ENCODE peak calls at places on chromosome 18, in four cellular contexts. S is NB4; N is CD8-positive, alpha-beta T cell; R is fibroblast of lung. L is an unnamed sample.
A peak's percentile ranks its signal among the peaks of the same experiment; 100 is the strongest.

GRCh38 chr18:56709463-56709862 is 58.3 kb downstream of the WDR7 start:
- DNase-seq in S (peak; percentile 72), R (peak; percentile 79), N (peak; percentile 17), L (peak; percentile 28)

GRCh38 chr18:57251747-57252146 is 100.6 kb upstream of the ST8SIA3 start:
- DNase-seq in N (no peak), R (no peak), S (no peak), L (no peak)

GRCh38 chr18:77133920-77134496 is 1.4 kb upstream of the MBP start:
- DNase-seq in N (no peak), R (no peak), S (peak; percentile 88), L (no peak)

GRCh38 chr18:76720683-76721082 is 101.7 kb upstream of the ZNF236 start:
- DNase-seq in S (peak; percentile 54), R (peak; percentile 19), N (no peak), L (no peak)

GRCh38 chr18:76943542-76944339 is 121.4 kb downstream of the ZNF236 start:
- DNase-seq in R (peak; percentile 97), S (peak; percentile 12), N (no peak), L (peak; percentile 22)

GRCh38 chr18:21912339-21913239 is 172.0 kb downstream of the MIB1 start:
- DNase-seq in S (no peak), R (no peak), N (no peak), L (no peak)

GRCh38 chr18:25594351-25594750 is 242.4 kb upstream of the ZNF521 start:
- DNase-seq in N (no peak), S (no peak), R (no peak), L (no peak)

GRCh38 chr18:23828426-23828825 is 139.2 kb downstream of the LAMA3 start:
- DNase-seq in R (peak; percentile 55), S (peak; percentile 83), N (peak; percentile 39), L (no peak)

GRCh38 chr18:13570856-13571495 is 155.4 kb downstream of the FAM210A start:
- DNase-seq in R (peak; percentile 16), N (no peak), S (peak; percentile 12), L (no peak)

GRCh38 chr18:13514558-13514957 is 211.8 kb downstream of the FAM210A start:
- DNase-seq in N (no peak), R (no peak), S (no peak), L (no peak)

GRCh38 chr18:57806891-57807280 is 3.8 kb upstream of the ATP8B1 start:
- DNase-seq in S (no peak), N (no peak), R (peak; percentile 78), L (no peak)

GRCh38 chr18:70490008-70490933 is 201.4 kb downstream of the SOCS6 start:
- DNase-seq in S (peak; percentile 92), R (peak; percentile 69), N (peak; percentile 49), L (no peak)

GRCh38 chr18:35875566-35875965 is 96.9 kb upstream of the RMP24 start:
- DNase-seq in N (no peak), S (no peak), R (no peak), L (no peak)

GRCh38 chr18:32259553-32259952 is 69.7 kb downstream of the MEP1B start:
- DNase-seq in N (no peak), S (no peak), R (no peak), L (no peak)

GRCh38 chr18:32262092-32262491 is 72.3 kb downstream of the MEP1B start:
- DNase-seq in R (no peak), S (no peak), N (no peak), L (no peak)

GRCh38 chr18:32258148-32258547 is 68.3 kb downstream of the MEP1B start:
- DNase-seq in N (no peak), S (no peak), R (no peak), L (no peak)

GRCh38 chr18:32258558-32259204 is 68.8 kb downstream of the MEP1B start:
- DNase-seq in R (no peak), S (no peak), N (no peak), L (no peak)

DNA sequence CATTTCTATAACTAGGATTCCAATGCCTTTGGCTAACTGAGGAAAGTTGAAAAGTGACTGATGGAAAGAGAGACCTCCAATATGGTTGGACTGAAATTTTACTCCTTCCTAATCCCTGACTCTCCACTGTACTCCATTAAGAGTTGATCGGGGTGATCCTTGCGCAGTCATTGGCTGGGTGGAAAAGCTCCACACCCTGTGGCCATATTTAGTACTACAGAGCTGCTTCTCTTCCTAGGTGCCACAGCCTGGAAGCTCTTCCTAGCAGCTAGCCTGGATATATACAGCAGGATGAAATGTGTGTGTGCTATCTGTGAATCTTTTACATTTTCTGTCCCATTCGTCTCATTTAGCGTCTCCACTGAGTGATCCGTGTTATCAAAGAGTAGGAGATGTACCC is 71.2 kb downstream of the MEP1B start:
- DNase-seq in N (no peak), S (no peak), R (no peak), L (no peak)
- TF ChIP-seq CTCF in N (no peak), S (no peak), R (peak; percentile 8), L (no peak)

GRCh38 chr18:63971320-63972071 is 1.6 kb downstream of the SERPINB8 start:
- DNase-seq in S (no peak), R (no peak), N (no peak), L (no peak)

GRCh38 chr18:63977040-63977439 is 7.2 kb downstream of the SERPINB8 start:
- DNase-seq in S (no peak), N (no peak), R (no peak), L (no peak)

GRCh38 chr18:63975632-63976031 is 5.8 kb downstream of the SERPINB8 start:
- DNase-seq in S (peak; percentile 28), N (no peak), R (no peak), L (no peak)

GRCh38 chr18:63970803-63971191 is 916 bp downstream of the SERPINB8 start:
- DNase-seq in N (no peak), R (peak; percentile 42), S (no peak), L (no peak)

DNA sequence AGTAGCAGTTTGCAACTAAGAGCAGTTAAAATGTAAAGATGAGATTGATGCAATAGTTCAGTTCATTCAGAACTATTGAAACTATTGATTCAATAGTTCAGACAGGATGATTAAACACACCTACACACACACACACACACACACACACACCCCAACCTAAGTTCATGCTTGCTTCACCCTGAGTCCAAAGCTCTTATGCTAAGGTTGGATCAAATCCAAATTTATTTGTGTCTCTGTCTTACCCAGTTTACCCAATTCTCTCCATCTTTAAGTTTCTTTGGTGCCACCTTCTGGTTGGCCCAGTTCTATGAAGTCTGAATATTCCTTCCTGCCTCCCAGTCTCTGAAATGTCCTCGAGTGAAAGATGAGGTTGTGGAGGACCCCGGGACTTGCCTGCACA is 5.1 kb downstream of the SERPINB8 start:
- DNase-seq in S (peak; percentile 47), N (peak; percentile 12), R (peak; percentile 53), L (no peak)
- TF ChIP-seq CTCF in S (peak; percentile 26), N (no peak), R (peak; percentile 51), L (peak; percentile 29)

DNA sequence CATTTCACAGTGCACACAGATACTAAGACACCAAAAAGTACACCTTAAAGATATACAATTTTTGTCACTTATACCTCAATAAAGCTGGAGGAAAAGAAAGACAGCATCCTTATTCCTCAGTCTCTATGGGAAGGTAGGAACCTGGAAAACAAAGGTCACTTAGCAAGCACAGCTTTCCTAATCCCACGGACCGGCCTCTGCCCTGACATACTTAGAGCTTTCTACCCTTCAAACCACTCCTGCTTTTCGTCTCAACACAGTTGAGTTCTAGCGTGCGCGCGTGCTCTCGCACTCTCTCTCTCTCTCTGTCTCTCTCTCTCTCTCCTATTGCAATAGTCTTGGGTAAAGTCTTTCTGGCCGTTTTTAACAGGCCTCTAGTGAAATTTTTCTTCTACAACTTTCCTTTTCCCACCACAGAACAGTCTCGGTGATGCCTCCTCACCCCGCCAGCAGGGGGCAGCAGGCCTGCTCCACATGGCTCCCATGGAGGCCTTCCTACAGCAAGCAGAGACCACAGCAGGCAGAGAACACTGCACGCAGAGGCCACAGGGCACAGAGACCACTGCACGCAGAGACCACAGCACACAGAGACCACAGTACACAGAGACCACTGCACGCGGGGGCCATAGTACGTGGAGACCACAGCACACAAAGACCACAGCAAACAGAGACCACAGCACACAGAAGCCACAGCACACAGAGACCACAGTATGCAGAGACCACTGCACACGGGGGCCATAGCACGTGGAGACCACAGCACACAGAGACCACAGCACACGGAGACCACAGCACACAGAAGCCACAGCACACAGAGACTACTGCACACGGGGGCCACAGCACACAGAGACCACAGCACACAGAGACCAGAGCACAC is 106.9 kb downstream of the FBXO15 start:
- DNase-seq in S (peak; percentile 61), R (no peak), N (peak; percentile 63), L (no peak)
- TF ChIP-seq CTCF in S (peak; percentile 73), R (peak; percentile 15), N (peak; percentile 67), L (peak; percentile 49)

GRCh38 chr18:47873625-47874024 is 56.8 kb downstream of the SMAD2 start:
- DNase-seq in S (no peak), N (no peak), R (no peak), L (no peak)

GRCh38 chr18:47868744-47869143 is 61.7 kb downstream of the SMAD2 start:
- DNase-seq in R (no peak), N (no peak), S (no peak), L (no peak)

GRCh38 chr18:47872426-47872825 is 58.0 kb downstream of the SMAD2 start:
- DNase-seq in R (no peak), N (no peak), S (no peak), L (no peak)

GRCh38 chr18:47871288-47871687 is 59.2 kb downstream of the SMAD2 start:
- DNase-seq in S (no peak), N (no peak), R (no peak), L (no peak)

DNA sequence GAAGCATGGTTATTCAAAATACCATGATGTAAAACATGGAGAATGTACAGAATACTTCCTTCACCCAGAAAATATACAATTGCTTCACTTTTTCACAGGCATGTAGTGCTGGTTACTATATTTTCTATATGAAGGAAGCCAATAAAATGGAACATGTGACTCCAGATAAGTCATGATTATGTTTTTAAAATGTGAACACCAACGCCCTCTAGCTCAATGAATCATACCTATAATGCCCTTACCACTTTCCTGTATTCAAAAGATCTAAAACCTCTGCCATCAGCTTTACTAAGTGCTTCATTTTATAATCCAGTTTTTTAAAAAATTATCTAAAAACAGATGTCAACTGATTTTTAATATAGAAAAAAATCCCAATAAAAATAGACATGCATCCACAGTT is 59.9 kb downstream of the SMAD2 start:
- DNase-seq in S (peak; percentile 10), N (no peak), R (no peak), L (no peak)
- TF ChIP-seq CTCF in S (no peak), N (no peak), R (no peak), L (no peak)

GRCh38 chr18:53153800-53154199 is 813.8 kb downstream of the DCC start:
- DNase-seq in R (no peak), S (no peak), N (no peak), L (no peak)

GRCh38 chr18:53147472-53147871 is 807.5 kb downstream of the DCC start:
- DNase-seq in S (no peak), N (no peak), R (no peak), L (no peak)

GRCh38 chr18:53148056-53148574 is 808.1 kb downstream of the DCC start:
- DNase-seq in R (no peak), S (no peak), N (no peak), L (no peak)

GRCh38 chr18:53152478-53152877 is 812.5 kb downstream of the DCC start:
- DNase-seq in R (no peak), S (no peak), N (no peak), L (no peak)

DNA sequence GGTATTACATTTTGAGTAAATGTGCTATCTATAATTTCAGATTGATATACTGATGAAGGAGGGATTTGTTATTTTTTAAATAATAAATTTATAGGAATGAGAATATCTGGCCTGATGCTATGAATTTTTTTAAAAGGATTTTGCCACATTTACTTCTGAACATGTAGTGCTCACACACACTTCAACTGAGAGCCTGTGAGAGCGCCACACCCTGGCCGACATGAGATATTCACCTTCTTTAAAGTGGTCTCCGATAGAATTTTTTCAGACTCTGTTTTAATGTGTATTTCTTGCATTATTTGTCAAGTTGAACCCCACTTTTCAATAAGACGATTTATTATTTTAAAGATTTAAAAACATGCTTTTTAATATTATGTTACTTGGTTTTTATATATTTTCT is 813.3 kb downstream of the DCC start:
- DNase-seq in R (no peak), S (peak; percentile 42), N (no peak), L (no peak)
- TF ChIP-seq CTCF in R (no peak), S (peak; percentile 61), N (no peak), L (no peak)

L was measured in AG09319.